ENCODE peak calls at places on chromosomes 11 and 22, in four cellular contexts. U, N, S and K are unnamed samples.
A peak's percentile ranks its signal among the peaks of the same experiment; 100 is the strongest.

GRCh38 chr11:73141309-73142127 is 600 bp downstream of the FCHSD2 start:
- DNase-seq in U (peak; percentile 47), N (peak; percentile 75), S (no peak), K (peak; percentile 13)

GRCh38 chr22:33104192-33104591 is 46.0 kb upstream of the SYN3 start:
- DNase-seq in U (no peak), N (no peak), S (no peak), K (no peak)

GRCh38 chr22:47001288-47001687 is 238.8 kb downstream of the TBC1D22A start:
- DNase-seq in U (no peak), N (no peak), S (no peak), K (no peak)

GRCh38 chr11:134951305-134951700 is 539.3 kb upstream of the B3GAT1 start:
- DNase-seq in U (no peak), N (no peak), S (no peak), K (no peak)

GRCh38 chr11:116109228-116109627 is 605.0 kb upstream of the CADM1 start:
- DNase-seq in U (no peak), N (peak; percentile 15), S (no peak), K (peak; percentile 10)

GRCh38 chr11:35709386-35709785 is 46.8 kb downstream of the TRIM44 start:
- DNase-seq in U (no peak), N (no peak), S (no peak), K (no peak)

GRCh38 chr11:68905421-68906360 is 2.0 kb downstream of the IGHMBP2 start:
- DNase-seq in U (no peak), N (no peak), S (no peak), K (no peak)

GRCh38 chr11:34644669-34645406 is 23.9 kb downstream of the EHF start:
- DNase-seq in U (no peak), N (no peak), S (no peak), K (no peak)

GRCh38 chr11:120182790-120183491 is 27.9 kb upstream of the OAF start:
- DNase-seq in U (peak; percentile 73), N (peak; percentile 44), S (no peak), K (no peak)

GRCh38 chr22:39396156-39396796 is 3.3 kb upstream of the TAB1 start:
- DNase-seq in U (no peak), N (peak; percentile 39), S (no peak), K (no peak)

GRCh38 chr22:23565942-23566715 is 14.0 kb downstream of the IGLL1 start:
- DNase-seq in U (peak; percentile 31), N (no peak), S (no peak), K (no peak)

GRCh38 chr11:120648706-120649250 is 137.2 kb downstream of the GRIK4 start:
- DNase-seq in U (no peak), N (no peak), S (no peak), K (no peak)

GRCh38 chr22:38403806-38404205 is 51.2 kb downstream of the KCNJ4 start:
- DNase-seq in U (no peak), N (no peak), S (no peak), K (no peak)

GRCh38 chr22:40955516-40955915 is 4.3 kb downstream of the RBX1 start:
- DNase-seq in U (no peak), N (no peak), S (no peak), K (no peak)

GRCh38 chr22:40709752-40710413 is 30.6 kb downstream of the MCHR1 start:
- DNase-seq in U (no peak), N (peak; percentile 65), S (no peak), K (no peak)

GRCh38 chr22:16844529-16844928 is 19.3 kb upstream of the XKR3 start:
- DNase-seq in U (no peak), N (no peak), S (no peak), K (no peak)

GRCh38 chr11:70603756-70604211 is 205.5 kb downstream of the CTTN start:
- DNase-seq in U (no peak), N (no peak), S (no peak), K (no peak)

GRCh38 chr22:25410849-25411248 is 153.6 kb upstream of the GRK3 start:
- DNase-seq in U (no peak), N (no peak), S (no peak), K (no peak)

GRCh38 chr11:36162909-36163434 is 126.3 kb downstream of the COMMD9 start:
- DNase-seq in U (no peak), N (peak; percentile 40), S (no peak), K (no peak)

GRCh38 chr11:108538022-108538424 is 39.8 kb upstream of the POGLUT3 start:
- DNase-seq in U (no peak), N (no peak), S (no peak), K (no peak)

GRCh38 chr11:74097838-74098237 is 73.0 kb downstream of the C2CD3 start:
- DNase-seq in U (no peak), N (no peak), S (no peak), K (no peak)

GRCh38 chr11:31651208-31651607 is 141.6 kb downstream of the ELP4 start:
- DNase-seq in U (no peak), N (no peak), S (no peak), K (no peak)

GRCh38 chr11:102981324-102981910 is 25.9 kb upstream of the MMP13 start:
- DNase-seq in U (no peak), N (no peak), S (no peak), K (no peak)

GRCh38 chr11:36426226-36426848 is 83.7 kb downstream of the TRAF6 start:
- DNase-seq in U (no peak), N (no peak), S (no peak), K (no peak)

GRCh38 chr22:47275479-47276218 is 513.2 kb downstream of the TBC1D22A start:
- DNase-seq in U (no peak), N (no peak), S (no peak), K (no peak)

GRCh38 chr22:35037089-35037488 is 28.9 kb upstream of the ISX start:
- DNase-seq in U (no peak), N (peak; percentile 8), S (no peak), K (no peak)

GRCh38 chr11:35615911-35616900 is 2.1 kb upstream of the FJX1 start:
- DNase-seq in U (peak; percentile 27), N (peak; percentile 62), S (no peak), K (no peak)

GRCh38 chr11:128779036-128779435 is 85.2 kb downstream of the FLI1 start:
- DNase-seq in U (no peak), N (no peak), S (no peak), K (no peak)

GRCh38 chr22:19942886-19943664 is 1.5 kb upstream of the TXNRD2 start:
- DNase-seq in U (peak; percentile 64), N (peak; percentile 74), S (no peak), K (no peak)

GRCh38 chr22:35841907-35842518 is 124.3 kb downstream of the APOL5 start:
- DNase-seq in U (no peak), N (no peak), S (no peak), K (no peak)

DNA sequence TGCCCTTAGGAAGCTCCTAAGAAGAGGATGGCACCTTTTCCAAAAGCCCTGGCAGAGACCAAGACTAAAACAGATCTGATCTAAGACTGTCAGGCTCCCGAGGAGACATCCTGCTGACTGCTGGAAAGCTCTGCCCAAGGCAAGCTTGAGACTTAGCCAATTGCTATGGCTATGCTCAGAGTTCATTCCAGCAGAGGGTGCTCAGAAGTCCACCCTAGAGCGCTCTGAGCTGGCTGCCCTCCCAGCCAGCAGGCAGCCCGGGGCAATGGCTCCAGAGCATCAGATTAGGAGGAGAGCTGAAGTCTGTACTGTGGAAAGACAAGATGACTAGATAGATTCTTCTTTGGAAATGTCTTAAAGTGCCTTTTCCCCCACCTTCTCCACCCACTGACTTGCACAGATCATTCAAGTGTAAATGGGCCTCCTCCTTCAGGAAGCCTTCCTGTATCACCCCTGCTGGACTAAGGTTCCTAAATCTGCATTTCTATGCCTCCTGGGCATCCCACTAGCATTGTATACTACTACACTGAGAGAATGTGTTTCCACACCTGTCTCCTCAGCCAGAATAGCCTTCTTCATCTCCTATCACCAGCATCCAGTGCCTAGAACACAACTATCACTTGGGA is 23.4 kb downstream of the LRRC55 start:
- DNase-seq in U (no peak), N (no peak), S (no peak), K (no peak)
- TF ChIP-seq FOSL1 in U (no peak), N (no peak), S (no peak), K (no peak)

GRCh38 chr11:18394928-18395734 is 768 bp downstream of the LDHA start:
- DNase-seq in U (no peak), N (peak; percentile 47), S (no peak), K (no peak)
- TF ChIP-seq FOSL1 in U (no peak), N (no peak), S (no peak), K (no peak)

DNA sequence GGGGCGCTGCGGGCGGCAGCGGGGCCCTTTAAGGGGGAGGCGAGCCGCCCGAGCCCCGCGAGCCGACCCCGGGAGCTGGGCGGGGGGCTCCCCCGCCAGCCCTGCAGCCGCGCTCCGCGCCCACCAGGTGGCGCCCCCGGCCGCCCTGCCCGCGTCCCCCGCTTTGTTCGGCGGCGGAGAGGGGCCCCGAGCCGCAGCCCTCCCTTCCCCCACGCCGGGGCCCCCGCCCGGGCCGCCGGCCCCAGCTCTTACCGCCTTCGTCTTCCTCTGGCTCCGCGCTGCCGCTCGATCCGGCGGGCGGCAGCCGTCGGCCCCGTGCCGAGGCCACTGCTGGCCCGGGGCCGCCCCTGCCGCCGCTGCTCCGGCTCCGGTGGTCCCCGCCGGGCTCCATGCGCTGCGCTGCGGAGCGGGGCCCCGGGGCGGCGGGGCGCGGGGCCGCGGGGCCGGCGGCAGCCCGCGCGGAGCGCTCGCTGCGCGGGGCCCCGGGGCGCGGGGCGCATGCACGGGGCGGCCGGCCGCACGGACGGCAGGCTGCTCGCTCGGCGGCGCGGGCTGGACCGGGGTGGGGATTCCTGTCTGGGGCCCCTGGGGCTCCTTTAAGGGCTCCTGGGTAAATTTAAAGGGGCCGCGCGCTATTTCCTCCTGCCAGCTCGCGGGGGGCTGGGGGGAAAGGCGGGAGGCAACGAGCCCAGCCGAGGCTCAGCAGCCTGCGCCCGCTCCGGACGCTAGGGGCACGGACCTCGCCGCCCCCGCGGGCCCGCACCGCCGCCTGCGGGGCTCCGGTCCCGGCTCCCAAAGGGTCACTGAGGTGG is at the start of gene ZFTA:
- DNase-seq in U (no peak), N (peak; percentile 72), S (no peak), K (no peak)
- TF ChIP-seq FOSL1 in U (no peak), N (no peak), S (no peak), K (no peak)

GRCh38 chr11:123233280-123233977 is 38.4 kb upstream of the CLMP start:
- DNase-seq in U (no peak), N (no peak), S (no peak), K (no peak)
- TF ChIP-seq FOSL1 in U (no peak), N (no peak), S (no peak), K (no peak)

GRCh38 chr11:56849852-56850251 is 101.4 kb upstream of the OR9G4 start:
- DNase-seq in U (no peak), N (no peak), S (no peak), K (no peak)

GRCh38 chr11:56849250-56849649 is 100.8 kb upstream of the OR9G4 start:
- DNase-seq in U (no peak), N (no peak), S (no peak), K (no peak)

GRCh38 chr11:56855217-56855616 is 106.7 kb upstream of the OR9G4 start:
- DNase-seq in U (no peak), N (no peak), S (no peak), K (no peak)

GRCh38 chr11:56848105-56848809 is 99.8 kb upstream of the OR9G4 start:
- DNase-seq in U (no peak), N (no peak), S (no peak), K (no peak)

DNA sequence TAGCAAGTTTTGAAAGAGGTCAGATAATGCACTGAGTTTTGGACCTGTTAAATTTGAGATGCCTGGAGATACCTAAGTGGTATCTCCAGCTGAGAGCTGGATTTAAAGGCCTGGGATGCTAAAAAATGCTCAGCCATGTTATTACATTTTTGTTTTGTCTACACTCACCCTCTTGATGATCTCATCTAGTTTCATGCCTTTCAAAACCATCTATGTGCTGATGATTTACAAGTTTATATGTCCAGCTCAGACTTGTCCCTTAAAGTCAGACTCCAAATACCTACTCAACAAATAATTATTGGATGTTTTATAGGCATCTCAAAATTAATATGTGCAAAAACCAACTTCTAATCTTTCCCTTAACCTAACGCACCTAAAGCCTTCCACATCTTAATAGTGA is 103.6 kb upstream of the OR9G4 start:
- DNase-seq in U (no peak), N (no peak), S (no peak), K (no peak)
- TF ChIP-seq FOSL1 in U (no peak), N (no peak), S (no peak), K (no peak)

GRCh38 chr11:130421199-130421585 is 7.2 kb downstream of the ADAMTS8 start:
- DNase-seq in U (no peak), N (no peak), S (no peak), K (no peak)
- TF ChIP-seq FOSL1 in U (no peak), N (no peak), S (no peak), K (no peak)